ENCODE peak calls at places on chromosomes 13 and 19, in five cellular contexts. C is omental fat pad, B is Caco-2, U is brain pericyte, D is nucleus accumbens. M is an unnamed sample.

GRCh38 chr19:1082165-1082927 is 12.8 kb downstream of the POLR2E start:
- DNase-seq in D (no peak), C (no peak), U (no peak), B (peak; percentile 53), M (no peak)

GRCh38 chr13:107447591-107447990 is 767.7 kb downstream of the LIG4 start:
- DNase-seq in U (no peak), C (no peak), D (no peak), B (peak; percentile 3), M (no peak)

GRCh38 chr19:40341601-40342482 is 6.4 kb downstream of the C19orf47 start:
- DNase-seq in B (no peak), D (no peak), U (no peak), C (no peak), M (no peak)

GRCh38 chr19:16078759-16079707 is 2.7 kb downstream of the TPM4 start:
- DNase-seq in U (peak; percentile 84), D (no peak), B (no peak), C (no peak), M (peak; percentile 50)

GRCh38 chr19:17328517-17329060 is 6.1 kb downstream of the ANO8 start:
- DNase-seq in B (no peak), U (no peak), C (no peak), D (no peak), M (no peak)

GRCh38 chr19:6685482-6685881 is 15.5 kb upstream of the TNFSF14 start:
- DNase-seq in B (no peak), U (no peak), C (no peak), D (no peak), M (no peak)

GRCh38 chr13:111586291-111586690 is 265.8 kb downstream of the TEX29 start:
- DNase-seq in C (no peak), U (no peak), B (no peak), D (no peak), M (no peak)

GRCh38 chr13:98476538-98476966 is 100.4 kb downstream of the STK24 start:
- DNase-seq in D (no peak), C (no peak), U (no peak), B (no peak), M (peak; percentile 65)

GRCh38 chr13:113548778-113549621 is 35.6 kb upstream of the TFDP1 start:
- DNase-seq in D (no peak), B (no peak), C (no peak), U (no peak), M (no peak)

GRCh38 chr13:60226507-60226906 is 62.8 kb upstream of the DIAPH3 start:
- DNase-seq in D (no peak), U (no peak), C (no peak), B (peak; percentile 69), M (no peak)

GRCh38 chr13:44280461-44280860 is 93.2 kb upstream of the SERP2 start:
- DNase-seq in C (no peak), B (no peak), D (no peak), U (no peak), M (no peak)

GRCh38 chr13:20191311-20191901 is 1.3 kb downstream of the GJB2 start:
- DNase-seq in C (no peak), B (no peak), D (no peak), U (no peak), M (no peak)

GRCh38 chr13:100828226-100828625 is 153.6 kb upstream of the TMTC4 start:
- DNase-seq in U (no peak), D (no peak), C (no peak), B (peak; percentile 23), M (no peak)

GRCh38 chr19:3135961-3136683 is at the start of gene GNA15:
- DNase-seq in B (no peak), U (no peak), D (no peak), C (no peak), M (peak; percentile 66)

GRCh38 chr13:77345150-77345780 is 18.4 kb upstream of the MYCBP2 start:
- DNase-seq in D (no peak), B (no peak), C (no peak), U (no peak), M (no peak)

GRCh38 chr13:59745395-59745788 is 418.3 kb downstream of the DIAPH3 start:
- DNase-seq in U (no peak), D (no peak), C (no peak), B (no peak), M (no peak)

GRCh38 chr13:40271511-40271910 is 394.9 kb downstream of the FOXO1 start:
- DNase-seq in B (no peak), D (no peak), U (no peak), C (no peak), M (no peak)